ENCODE peak calls at places on chromosomes 6 and 20, in nine cellular contexts. X is astrocyte of the cerebellum, K is HCT116, H is B cell, G is RWPE1, L is HFF-Myc, U is omental fat pad, O is heart right ventricle, Q is Panc1. D is an unnamed sample.

GRCh38 chr6:139161169-139161568 is 26.3 kb downstream of the HECA start:
- DNase-seq in X (peak), K (peak), H (no peak), G (no peak), L (no peak), U (no peak), O (no peak), Q (no peak), D (no peak)

GRCh38 chr6:52712136-52712535 is 41.2 kb downstream of the TMEM14A start:
- DNase-seq in X (no peak), K (no peak), H (no peak), G (no peak), L (no peak), U (no peak), O (no peak), Q (no peak), D (no peak)

GRCh38 chr20:25486377-25486776 is 78.9 kb downstream of the GINS1 start:
- DNase-seq in X (no peak), K (no peak), H (no peak), G (no peak), L (peak), U (no peak), O (no peak), Q (no peak), D (no peak)

GRCh38 chr6:38131527-38131965 is 312.0 kb downstream of the ZFAND3 start:
- DNase-seq in X (peak), K (no peak), H (no peak), G (peak), L (peak), U (no peak), O (no peak), Q (no peak), D (peak)

GRCh38 chr6:161792887-161793286 is 519.0 kb upstream of the AGPAT4 start:
- DNase-seq in X (no peak), K (no peak), H (no peak), G (no peak), L (no peak), U (no peak), O (no peak), Q (no peak), D (no peak)

GRCh38 chr6:137968468-137968804 is 101.4 kb downstream of the TNFAIP3 start:
- DNase-seq in X (no peak), K (no peak), H (no peak), G (no peak), L (no peak), U (no peak), O (no peak), Q (no peak), D (no peak)

GRCh38 chr6:165804331-165805066 is 141.5 kb upstream of the PDE10A start:
- DNase-seq in X (peak), K (no peak), H (peak), G (no peak), L (no peak), U (no peak), O (peak), Q (no peak), D (no peak)

GRCh38 chr20:46994341-46994740 is 99.7 kb downstream of the EYA2 start:
- DNase-seq in X (no peak), K (no peak), H (peak), G (no peak), L (no peak), U (no peak), O (no peak), Q (no peak), D (peak)

GRCh38 chr6:132527791-132528190 is 10.3 kb upstream of the TAAR9 start:
- DNase-seq in X (no peak), K (peak), H (no peak), G (peak), L (no peak), U (no peak), O (no peak), Q (peak), D (no peak)

GRCh38 chr20:37356961-37357371 is 11.0 kb downstream of the SRC start:
- DNase-seq in X (no peak), K (no peak), H (no peak), G (no peak), L (no peak), U (no peak), O (no peak), Q (no peak), D (no peak)

GRCh38 chr20:49562341-49563014 is 5.5 kb downstream of the PTGIS start:
- DNase-seq in X (peak), K (peak), H (no peak), G (peak), L (peak), U (peak), O (peak), Q (no peak), D (no peak)

GRCh38 chr20:60054716-60055371 is 96.6 kb downstream of the CDH26 start:
- DNase-seq in X (no peak), K (no peak), H (no peak), G (no peak), L (no peak), U (no peak), O (no peak), Q (no peak), D (no peak)

GRCh38 chr6:47737406-47737805 is 39.0 kb downstream of the ADGRF4 start:
- DNase-seq in X (no peak), K (no peak), H (no peak), G (no peak), L (no peak), U (no peak), O (no peak), Q (no peak), D (no peak)

GRCh38 chr6:83707829-83708545 is 914 bp downstream of the SNAP91 start:
- DNase-seq in X (peak), K (no peak), H (peak), G (no peak), L (no peak), U (no peak), O (peak), Q (no peak), D (peak)
- TF ChIP-seq CTCF in X (no peak), K (no peak), H (no peak), G (no peak), L (no peak), U (no peak), O (no peak), Q (no peak), D (no peak)

GRCh38 chr6:26105842-26106241 is 18.6 kb downstream of the HFE start:
- DNase-seq in X (no peak), K (no peak), H (no peak), G (peak), L (no peak), U (no peak), O (no peak), Q (no peak), D (no peak)

GRCh38 chr6:26105109-26105730 is 18.0 kb downstream of the HFE start:
- DNase-seq in X (no peak), K (no peak), H (no peak), G (no peak), L (no peak), U (no peak), O (no peak), Q (no peak), D (no peak)

GRCh38 chr6:26103141-26103769 is 16.0 kb downstream of the HFE start:
- DNase-seq in X (no peak), K (no peak), H (no peak), G (peak), L (no peak), U (no peak), O (no peak), Q (no peak), D (no peak)

GRCh38 chr6:26104457-26105108 is 17.4 kb downstream of the HFE start:
- DNase-seq in X (no peak), K (peak), H (no peak), G (no peak), L (no peak), U (no peak), O (no peak), Q (no peak), D (no peak)

GRCh38 chr6:26103770-26104456 is 16.7 kb downstream of the HFE start:
- DNase-seq in X (peak), K (peak), H (peak), G (peak), L (peak), U (peak), O (peak), Q (peak), D (peak)
- TF ChIP-seq CTCF in X (peak), K (peak), H (peak), G (peak), L (peak), U (no peak), O (peak), Q (peak), D (no peak)

GRCh38 chr20:63968136-63968927 is 1.4 kb downstream of the ZNF512B start:
- DNase-seq in X (no peak), K (no peak), H (no peak), G (no peak), L (no peak), U (no peak), O (peak), Q (no peak), D (no peak)

GRCh38 chr20:63968928-63969760 is 586 bp downstream of the ZNF512B start:
- DNase-seq in X (no peak), K (no peak), H (peak), G (no peak), L (no peak), U (peak), O (peak), Q (no peak), D (peak)

GRCh38 chr20:63972312-63973159 is 2.8 kb upstream of the ZNF512B start:
- DNase-seq in X (no peak), K (no peak), H (peak), G (no peak), L (no peak), U (no peak), O (peak), Q (no peak), D (no peak)

GRCh38 chr20:63970714-63971431 is 1.1 kb upstream of the ZNF512B start:
- DNase-seq in X (no peak), K (no peak), H (no peak), G (no peak), L (no peak), U (no peak), O (no peak), Q (no peak), D (no peak)

GRCh38 chr20:63969851-63970713 is at the start of gene ZNF512B:
- DNase-seq in X (no peak), K (no peak), H (peak), G (peak), L (no peak), U (no peak), O (peak), Q (no peak), D (peak)
- TF ChIP-seq CTCF in X (no peak), K (no peak), H (no peak), G (no peak), L (no peak), U (no peak), O (no peak), Q (no peak), D (no peak)

GRCh38 chr20:61662226-61662945 is 403.3 kb downstream of the TAF4 start:
- DNase-seq in X (no peak), K (no peak), H (no peak), G (no peak), L (no peak), U (no peak), O (no peak), Q (no peak), D (no peak)
- TF ChIP-seq CTCF in X (no peak), K (peak), H (no peak), G (no peak), L (peak), U (no peak), O (no peak), Q (no peak), D (no peak)

D was measured in GM20000.